ENCODE peak calls at places on chromosomes 3 and 15, in ten cellular contexts. R, S, W, K, I, A, P, U, T and N are unnamed samples.

GRCh38 chr3:66473181-66473580 is 27.6 kb downstream of the LRIG1 start:
- DNase-seq in R (no peak), P (no peak), I (no peak), T (no peak), W (no peak), K (no peak), U (no peak), S (no peak), A (peak; percentile 34), N (no peak)

GRCh38 chr3:173660645-173661299 is 263.2 kb downstream of the NLGN1 start:
- DNase-seq in P (no peak), S (no peak), K (no peak), I (no peak), W (no peak), U (no peak), T (no peak), A (no peak), R (no peak), N (no peak)

GRCh38 chr3:195703776-195704175 is 17.0 kb upstream of the MUC20 start:
- DNase-seq in P (no peak), S (peak; percentile 31), K (no peak), W (no peak), U (no peak), R (no peak), I (no peak), A (no peak), T (no peak), N (no peak)

GRCh38 chr3:8660781-8661180 is 16.2 kb upstream of the SSUH2 start:
- DNase-seq in A (peak; percentile 27), K (no peak), W (no peak), S (no peak), R (no peak), I (peak; percentile 56), P (no peak), U (no peak), T (no peak), N (no peak)

GRCh38 chr3:182967218-182968204 is 12.8 kb downstream of the DCUN1D1 start:
- DNase-seq in R (no peak), A (no peak), I (no peak), W (no peak), S (no peak), T (no peak), K (no peak), P (peak; percentile 56), U (no peak), N (no peak)

GRCh38 chr15:90262426-90262825 is 3.0 kb upstream of the NGRN start:
- DNase-seq in S (no peak), R (no peak), A (peak; percentile 27), W (peak; percentile 65), I (no peak), T (no peak), K (no peak), P (no peak), U (no peak), N (no peak)

GRCh38 chr15:56758770-56759449 is 25.6 kb upstream of the ZNF280D start:
- DNase-seq in U (no peak), P (no peak), A (peak; percentile 69), T (no peak), R (no peak), K (no peak), S (no peak), I (no peak), W (no peak), N (no peak)

GRCh38 chr15:62360286-62360685 is 195.2 kb upstream of the C2CD4B start:
- DNase-seq in A (no peak), R (peak; percentile 79), K (no peak), T (no peak), S (no peak), U (no peak), I (no peak), P (no peak), W (no peak), N (no peak)

GRCh38 chr3:58419782-58420512 is 13.7 kb downstream of the PDHB start:
- DNase-seq in T (peak; percentile 45), R (no peak), W (peak; percentile 79), P (no peak), U (no peak), A (peak; percentile 42), S (no peak), I (no peak), K (peak; percentile 54), N (no peak)

GRCh38 chr15:40100133-40100946 is 8.3 kb downstream of the BMF start:
- DNase-seq in A (no peak), K (no peak), W (no peak), R (no peak), U (no peak), I (no peak), S (no peak), P (no peak), T (no peak), N (no peak)

GRCh38 chr3:12175844-12176453 is 17.2 kb upstream of the TIMP4 start:
- DNase-seq in S (no peak), I (peak; percentile 90), K (peak; percentile 65), W (peak; percentile 84), R (peak; percentile 86), A (peak; percentile 80), P (peak; percentile 27), T (peak; percentile 70), U (peak; percentile 55), N (peak; percentile 63)

GRCh38 chr3:179671709-179672337 is 19.0 kb downstream of the USP13 start:
- DNase-seq in K (no peak), A (peak; percentile 56), S (peak; percentile 56), W (peak; percentile 75), T (no peak), I (no peak), P (no peak), R (peak; percentile 86), U (no peak), N (no peak)

GRCh38 chr15:70569139-70569717 is 194.1 kb downstream of the UACA start:
- DNase-seq in T (no peak), U (no peak), K (no peak), A (peak; percentile 79), R (peak; percentile 37), S (peak; percentile 56), P (no peak), W (no peak), I (peak; percentile 63), N (no peak)

GRCh38 chr3:131701153-131701791 is 198.5 kb upstream of the MRPL3 start:
- DNase-seq in U (no peak), A (no peak), P (no peak), I (no peak), T (no peak), K (no peak), W (no peak), R (no peak), S (no peak), N (no peak)

GRCh38 chr3:30311781-30312180 is 294.6 kb upstream of the TGFBR2 start:
- DNase-seq in K (peak; percentile 56), I (no peak), A (no peak), S (no peak), W (peak; percentile 52), R (no peak), T (peak; percentile 59), P (no peak), U (no peak), N (no peak)

DNA sequence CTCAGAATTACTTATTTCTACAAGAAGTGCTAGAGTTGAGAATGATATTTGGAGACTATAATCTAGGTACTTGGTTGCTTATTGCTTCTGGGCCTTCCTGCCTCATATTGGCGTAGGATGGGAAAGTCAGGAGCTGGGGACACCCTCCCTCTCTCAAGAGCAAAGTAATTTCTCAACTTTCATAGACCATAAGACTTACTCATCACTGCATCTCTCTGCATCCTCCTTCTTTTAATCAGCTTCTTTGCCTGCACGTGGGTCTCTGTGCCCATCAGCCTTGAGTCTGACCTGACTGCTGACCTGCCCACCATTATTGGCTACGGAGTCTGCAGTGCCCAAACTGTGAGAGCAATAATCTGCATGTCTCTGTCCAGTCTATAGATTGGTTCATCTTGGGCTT is 27.3 kb upstream of the XIRP1 start:
- DNase-seq in U (no peak), A (no peak), T (no peak), K (no peak), R (no peak), I (no peak), P (no peak), W (no peak), S (no peak), N (no peak)
- H3K27ac ChIP-seq in U (no peak overlapping the region), A (peak overlapping the region; percentile 92), T (no peak overlapping the region), K (no peak overlapping the region), R (no peak overlapping the region), I (no peak overlapping the region), P (no peak overlapping the region), W (no peak overlapping the region), S (no peak overlapping the region), N (no peak overlapping the region)

DNA sequence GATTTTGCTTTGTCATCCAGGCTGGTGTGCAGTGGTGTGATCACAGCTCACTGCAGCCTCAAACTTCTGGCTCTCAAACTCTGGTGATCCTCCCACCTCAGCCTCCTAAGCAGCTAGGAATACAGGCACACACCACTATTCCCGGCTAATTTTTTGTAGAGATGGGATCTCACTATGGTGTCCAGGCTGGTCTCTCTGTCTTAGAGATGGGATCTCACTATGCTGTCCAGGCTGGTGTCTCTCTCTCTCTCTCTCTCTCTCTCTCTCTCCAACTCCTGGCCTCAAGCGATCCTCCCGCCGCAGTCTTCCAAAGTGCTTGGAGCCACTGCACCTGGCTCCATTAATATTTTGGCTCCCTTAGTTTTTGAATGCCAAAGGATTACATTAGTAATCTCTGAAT is 17.7 kb downstream of the USF3 start:
- DNase-seq in W (no peak), I (no peak), S (no peak), A (no peak), K (no peak), T (no peak), P (no peak), R (no peak), U (no peak), N (no peak)
- H3K27ac ChIP-seq in W (no peak overlapping the region), I (no peak overlapping the region), S (no peak overlapping the region), A (no peak overlapping the region), K (no peak overlapping the region), T (no peak overlapping the region), P (no peak overlapping the region), R (no peak overlapping the region), U (no peak overlapping the region), N (no peak overlapping the region)

GRCh38 chr15:78265752-78266224 is 1.4 kb downstream of the DNAJA4 start:
- DNase-seq in K (no peak), T (no peak), I (no peak), U (no peak), R (no peak), A (peak; percentile 11), W (no peak), P (no peak), S (no peak), N (no peak)
- H3K27ac ChIP-seq in K (peak overlapping the region; percentile 83), T (peak overlapping the region; percentile 92), I (no peak overlapping the region), U (no peak overlapping the region), R (no peak overlapping the region), A (peak overlapping the region; percentile 89), W (peak overlapping the region; percentile 95), P (no peak overlapping the region), S (no peak overlapping the region), N (no peak overlapping the region)

GRCh38 chr3:10137178-10137577 is 4.4 kb upstream of the VHL start:
- DNase-seq in W (no peak), K (no peak), A (peak; percentile 22), U (no peak), R (no peak), P (no peak), S (peak; percentile 84), T (no peak), I (no peak), N (no peak)

GRCh38 chr3:10145685-10146084 is 4.1 kb downstream of the VHL start:
- DNase-seq in A (no peak), U (no peak), S (no peak), W (no peak), R (no peak), T (no peak), I (no peak), P (no peak), K (no peak), N (no peak)

GRCh38 chr3:10140996-10141546 is 507 bp upstream of the VHL start:
- DNase-seq in U (no peak), T (no peak), S (no peak), P (peak; percentile 12), A (no peak), R (no peak), W (peak; percentile 58), K (no peak), I (no peak), N (no peak)

GRCh38 chr3:10142707-10143560 is 1.4 kb downstream of the VHL start:
- DNase-seq in R (peak; percentile 53), P (peak; percentile 37), W (no peak), A (peak; percentile 58), U (no peak), K (no peak), T (no peak), S (peak; percentile 43), I (peak; percentile 56), N (no peak)
- H3K27ac ChIP-seq in R (peak overlapping the region; percentile 72), P (peak overlapping the region; percentile 69), W (peak overlapping the region; percentile 92), A (no peak overlapping the region), U (no peak overlapping the region), K (peak overlapping the region; percentile 95), T (peak overlapping the region; percentile 89), S (peak overlapping the region; percentile 47), I (no peak overlapping the region), N (no peak overlapping the region)